ENCODE peak calls at places on chromosomes 2 and 18, in five cellular contexts. E, N, K, J and I are unnamed samples.
A peak's percentile ranks its signal among the peaks of the same experiment; 100 is the strongest.

GRCh38 chr18:35688757-35689156 is 107.2 kb downstream of the GALNT1 start:
- DNase-seq in E (peak; percentile 13), N (no peak), K (no peak), J (no peak), I (no peak)

GRCh38 chr2:109260886-109261700 is 132.1 kb downstream of the SH3RF3 start:
- DNase-seq in E (peak; percentile 57), N (no peak), K (no peak), J (no peak), I (peak; percentile 30)

GRCh38 chr2:201204655-201205515 is 21.9 kb downstream of the CASP10 start:
- DNase-seq in E (no peak), N (no peak), K (no peak), J (no peak), I (no peak)

GRCh38 chr2:143692162-143692561 is 562.9 kb downstream of the ARHGAP15 start:
- DNase-seq in E (no peak), N (no peak), K (no peak), J (no peak), I (no peak)

GRCh38 chr18:4412286-4412685 is 42.8 kb downstream of the DLGAP1 start:
- DNase-seq in E (no peak), N (no peak), K (no peak), J (no peak), I (no peak)

GRCh38 chr18:40157120-40157519 is 1797.9 kb upstream of the PIK3C3 start:
- DNase-seq in E (no peak), N (no peak), K (no peak), J (no peak), I (no peak)

GRCh38 chr18:54608008-54608642 is 17.1 kb downstream of the DYNAP start:
- DNase-seq in E (peak; percentile 6), N (no peak), K (no peak), J (no peak), I (peak; percentile 11)

GRCh38 chr2:98188351-98189046 is 101.5 kb downstream of the VWA3B start:
- DNase-seq in E (no peak), N (no peak), K (no peak), J (peak; percentile 54), I (peak; percentile 28)

GRCh38 chr2:204655101-204655500 is 109.8 kb downstream of the PARD3B start:
- DNase-seq in E (peak; percentile 89), N (peak; percentile 38), K (no peak), J (no peak), I (no peak)

GRCh38 chr2:68357608-68358337 is 7.3 kb upstream of the PLEK start:
- DNase-seq in E (peak; percentile 63), N (peak; percentile 18), K (peak; percentile 22), J (peak; percentile 39), I (peak; percentile 8)

GRCh38 chr2:89833116-89833779 is 1141.8 kb downstream of the RPIA start:
- DNase-seq in E (no peak), N (no peak), K (no peak), J (no peak), I (no peak)

GRCh38 chr18:34809697-34810096 is 99.6 kb downstream of the DTNA start:
- DNase-seq in E (peak; percentile 79), N (no peak), K (no peak), J (peak; percentile 32), I (no peak)

GRCh38 chr2:39062320-39062719 is 58.5 kb downstream of the SOS1 start:
- DNase-seq in E (no peak), N (no peak), K (no peak), J (no peak), I (no peak)

GRCh38 chr2:217932661-217933325 is 70.0 kb downstream of the TNS1 start:
- DNase-seq in E (no peak), N (no peak), K (no peak), J (peak; percentile 24), I (no peak)

GRCh38 chr2:138841459-138841858 is 61.3 kb upstream of the NXPH2 start:
- DNase-seq in E (no peak), N (no peak), K (no peak), J (no peak), I (no peak)

GRCh38 chr18:3140986-3141639 is 78.7 kb downstream of the MYOM1 start:
- DNase-seq in E (no peak), N (no peak), K (no peak), J (no peak), I (no peak)

GRCh38 chr2:174340400-174341300 is 5.9 kb downstream of the SP9 start:
- DNase-seq in E (no peak), N (no peak), K (no peak), J (no peak), I (no peak)

GRCh38 chr2:120066708-120067547 is 54.1 kb downstream of the EPB41L5 start:
- DNase-seq in E (peak; percentile 25), N (no peak), K (peak; percentile 29), J (peak; percentile 69), I (peak; percentile 99)

GRCh38 chr2:172052000-172052983 is 33.0 kb upstream of the DLX1 start:
- DNase-seq in E (peak; percentile 50), N (no peak), K (no peak), J (peak; percentile 5), I (peak; percentile 17)

GRCh38 chr2:69164379-69164778 is 151.4 kb downstream of the ANTXR1 start:
- DNase-seq in E (peak; percentile 97), N (peak; percentile 59), K (no peak), J (no peak), I (no peak)

GRCh38 chr2:145764631-145765030 is 1244.7 kb upstream of the ZEB2 start:
- DNase-seq in E (no peak), N (no peak), K (no peak), J (no peak), I (no peak)

GRCh38 chr2:225735844-225736243 is 336.3 kb downstream of the NYAP2 start:
- DNase-seq in E (peak; percentile 94), N (peak; percentile 70), K (no peak), J (no peak), I (peak; percentile 86)

GRCh38 chr2:58594175-58594574 is 353.1 kb upstream of the FANCL start:
- DNase-seq in E (no peak), N (no peak), K (peak; percentile 18), J (peak; percentile 8), I (no peak)

GRCh38 chr2:134712334-134712733 is 6.5 kb downstream of the TMEM163 start:
- DNase-seq in E (no peak), N (no peak), K (no peak), J (no peak), I (no peak)

GRCh38 chr2:234795974-234796690 is 155.7 kb upstream of the SH3BP4 start:
- DNase-seq in E (peak; percentile 79), N (no peak), K (no peak), J (no peak), I (no peak)

GRCh38 chr2:146989726-146990125 is 855.1 kb upstream of the ACVR2A start:
- DNase-seq in E (peak; percentile 61), N (no peak), K (no peak), J (no peak), I (no peak)

GRCh38 chr2:77104554-77104953 is 417.6 kb downstream of the LRRTM4 start:
- DNase-seq in E (no peak), N (no peak), K (no peak), J (peak; percentile 9), I (no peak)

GRCh38 chr18:44696892-44697291 is 16.2 kb downstream of the SETBP1 start:
- DNase-seq in E (no peak), N (no peak), K (no peak), J (peak; percentile 17), I (no peak)

GRCh38 chr18:13614318-13614643 is 112.1 kb downstream of the FAM210A start:
- DNase-seq in E (no peak), N (no peak), K (no peak), J (no peak), I (no peak)

GRCh38 chr2:229943171-229943570 is 20.9 kb downstream of the FBXO36 start:
- DNase-seq in E (no peak), N (no peak), K (no peak), J (no peak), I (no peak)

GRCh38 chr2:198314559-198315153 is 510.3 kb downstream of the PLCL1 start:
- DNase-seq in E (peak; percentile 61), N (peak; percentile 18), K (no peak), J (peak; percentile 31), I (peak; percentile 3)

DNA sequence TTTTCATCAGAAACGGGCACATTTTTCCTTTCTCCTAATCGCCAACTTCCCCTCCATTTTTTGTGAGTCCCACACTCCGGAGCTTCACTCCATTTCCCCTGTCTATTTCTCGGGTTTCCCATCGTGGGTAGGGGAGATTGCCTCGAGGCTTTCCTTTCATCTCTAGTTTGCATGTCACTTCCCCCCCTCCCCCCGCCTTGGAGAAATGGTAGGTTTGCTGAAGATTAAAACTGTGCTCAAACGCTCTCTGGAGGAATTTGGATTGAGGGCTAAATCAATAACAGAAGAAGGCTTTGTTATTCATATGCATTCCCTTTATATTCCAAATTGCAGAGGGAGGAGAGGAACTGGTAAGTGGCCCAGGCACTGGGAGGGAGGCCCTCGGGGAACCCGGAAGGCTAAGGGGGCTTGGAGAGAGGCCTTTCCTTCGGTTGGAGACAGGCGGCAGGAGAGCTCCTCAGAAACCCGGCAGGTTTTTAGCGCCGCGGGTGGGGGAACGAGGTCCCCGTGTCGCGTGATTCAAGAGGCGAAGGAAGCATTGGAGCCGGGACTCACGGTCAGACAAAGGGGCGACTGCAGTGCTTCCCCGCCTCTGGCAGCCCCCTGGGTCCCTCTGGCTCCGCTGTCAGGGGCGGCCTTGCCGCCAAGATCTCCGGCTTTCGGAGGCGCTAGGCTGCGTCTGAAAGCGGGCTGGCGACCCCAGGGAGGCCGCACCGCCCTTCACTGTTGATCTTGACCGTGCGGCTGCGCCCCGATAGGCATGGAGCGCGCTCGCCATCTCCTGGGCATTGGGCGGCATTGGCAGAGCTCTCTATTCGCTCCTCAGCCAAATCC is 2.4 kb upstream of the HOXD12 start:
- DNase-seq in E (peak; percentile 58), N (peak; percentile 10), K (peak; percentile 81), J (peak; percentile 75), I (no peak)
- H3K4me3 ChIP-seq in E (peak overlapping the region; percentile 49), N (peak overlapping the region; percentile 49), K (peak overlapping the region; percentile 55), J (peak overlapping the region; percentile 42), I (peak overlapping the region; percentile 37)

GRCh38 chr2:118112771-118113334 is 24.6 kb downstream of the INSIG2 start:
- DNase-seq in E (peak; percentile 90), N (no peak), K (peak; percentile 15), J (no peak), I (peak; percentile 61)
- TF ChIP-seq CTCF in E (no peak), N (no peak), K (no peak), J (no peak), I (no peak)

GRCh38 chr2:36734304-36734703 is 37.8 kb downstream of the VIT start:
- DNase-seq in E (peak; percentile 36), N (no peak), K (no peak), J (no peak), I (no peak)

GRCh38 chr2:36733215-36733614 is 36.7 kb downstream of the VIT start:
- DNase-seq in E (no peak), N (no peak), K (no peak), J (no peak), I (no peak)

GRCh38 chr2:36731941-36732700 is 35.6 kb downstream of the VIT start:
- DNase-seq in E (peak; percentile 6), N (no peak), K (no peak), J (no peak), I (no peak)

GRCh38 chr2:36729067-36729466 is 32.6 kb downstream of the VIT start:
- DNase-seq in E (no peak), N (no peak), K (no peak), J (no peak), I (no peak)

DNA sequence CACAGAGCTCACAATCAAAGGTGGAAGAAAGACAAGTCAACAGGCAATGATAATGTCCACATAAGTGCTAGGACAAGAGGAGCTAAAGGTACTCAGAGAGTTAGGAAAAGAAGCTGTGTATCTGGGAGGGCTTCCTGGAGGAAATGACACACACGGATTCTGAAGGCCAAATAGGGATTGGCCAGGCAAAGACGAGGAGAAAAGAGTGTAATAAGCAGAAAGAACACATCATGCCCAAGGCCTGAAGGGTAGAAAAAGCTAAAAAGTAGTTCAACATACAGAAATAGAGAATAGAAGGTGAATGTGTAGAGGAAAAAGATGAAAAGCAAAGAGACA is 36.2 kb downstream of the VIT start:
- DNase-seq in E (no peak), N (no peak), K (no peak), J (no peak), I (no peak)
- H3K4me3 ChIP-seq in E (no peak overlapping the region), N (no peak overlapping the region), K (no peak overlapping the region), J (no peak overlapping the region), I (no peak overlapping the region)

GRCh38 chr2:65070172-65070830 is 14.1 kb downstream of the CEP68 start:
- DNase-seq in E (peak; percentile 45), N (no peak), K (no peak), J (no peak), I (no peak)
- TF ChIP-seq CTCF in E (peak; percentile 40), N (peak; percentile 38), K (no peak), J (no peak), I (peak; percentile 8)